ENCODE peak calls at places on chromosomes 4 and X, in seven cellular contexts. One of them, this sample, is unnamed.
A peak's percentile ranks its signal among the peaks of the same experiment; 100 is the strongest.

GRCh38 chr4:109973529-109973905 is 60.8 kb downstream of the EGF start:
- DNase-seq in SK-N-SH: no peak
- DNase-seq in HCT116: no peak
- DNase-seq in H1: no peak
- DNase-seq in K562: no peak
- DNase-seq in HepG2: peak; percentile 74
- DNase-seq in GM12878: no peak
- DNase-seq in this sample: no peak

GRCh38 chr4:185761352-185762235 is 50.4 kb downstream of the SORBS2 start:
- DNase-seq in SK-N-SH: no peak
- DNase-seq in HCT116: no peak
- DNase-seq in H1: no peak
- DNase-seq in K562: no peak
- DNase-seq in HepG2: no peak
- DNase-seq in GM12878: no peak
- DNase-seq in this sample: no peak

GRCh38 chr4:89256203-89256800 is 51.3 kb downstream of the GPRIN3 start:
- DNase-seq in SK-N-SH: no peak
- DNase-seq in HCT116: no peak
- DNase-seq in H1: no peak
- DNase-seq in K562: no peak
- DNase-seq in HepG2: no peak
- DNase-seq in GM12878: no peak
- DNase-seq in this sample: no peak

GRCh38 chrX:35841872-35842271 is 43.7 kb downstream of the MAGEB16 start:
- DNase-seq in SK-N-SH: no peak
- DNase-seq in HCT116: no peak
- DNase-seq in H1: no peak
- DNase-seq in K562: no peak
- DNase-seq in HepG2: no peak
- DNase-seq in GM12878: no peak
- DNase-seq in this sample: no peak

GRCh38 chr4:153759407-153760226 is at the start of gene RNF175:
- DNase-seq in SK-N-SH: peak; percentile 90
- DNase-seq in HCT116: no peak
- DNase-seq in H1: peak; percentile 71
- DNase-seq in K562: peak; percentile 26
- DNase-seq in HepG2: no peak
- DNase-seq in GM12878: no peak
- DNase-seq in this sample: no peak

GRCh38 chr4:2065106-2065930 is 6.2 kb downstream of the NAT8L start:
- DNase-seq in SK-N-SH: peak; percentile 40
- DNase-seq in HCT116: no peak
- DNase-seq in H1: no peak
- DNase-seq in K562: no peak
- DNase-seq in HepG2: no peak
- DNase-seq in GM12878: no peak
- DNase-seq in this sample: no peak

GRCh38 chr4:136967069-136967468 is 565.2 kb downstream of the PCDH18 start:
- DNase-seq in SK-N-SH: no peak
- DNase-seq in HCT116: no peak
- DNase-seq in H1: no peak
- DNase-seq in K562: no peak
- DNase-seq in HepG2: no peak
- DNase-seq in GM12878: no peak
- DNase-seq in this sample: no peak

GRCh38 chr4:39970559-39971270 is 7.0 kb downstream of the PDS5A start:
- DNase-seq in SK-N-SH: no peak
- DNase-seq in HCT116: peak; percentile 36
- DNase-seq in H1: no peak
- DNase-seq in K562: no peak
- DNase-seq in HepG2: peak; percentile 48
- DNase-seq in GM12878: no peak
- DNase-seq in this sample: no peak

GRCh38 chr4:170336238-170336775 is 246.6 kb upstream of the AADAT start:
- DNase-seq in SK-N-SH: no peak
- DNase-seq in HCT116: no peak
- DNase-seq in H1: no peak
- DNase-seq in K562: no peak
- DNase-seq in HepG2: no peak
- DNase-seq in GM12878: peak; percentile 64
- DNase-seq in this sample: no peak

GRCh38 chrX:105821471-105822081 is 763 bp upstream of the NRK start:
- DNase-seq in SK-N-SH: peak; percentile 12
- DNase-seq in HCT116: no peak
- DNase-seq in H1: peak; percentile 52
- DNase-seq in K562: no peak
- DNase-seq in HepG2: no peak
- DNase-seq in GM12878: no peak
- DNase-seq in this sample: peak; percentile 43

GRCh38 chrX:8748855-8749254 is 16.9 kb upstream of the ANOS1 start:
- DNase-seq in SK-N-SH: peak; percentile 47
- DNase-seq in HCT116: no peak
- DNase-seq in H1: no peak
- DNase-seq in K562: peak; percentile 12
- DNase-seq in HepG2: no peak
- DNase-seq in GM12878: no peak
- DNase-seq in this sample: peak; percentile 9

GRCh38 chr4:26212528-26212927 is 108.3 kb upstream of the RBPJ start:
- DNase-seq in SK-N-SH: no peak
- DNase-seq in HCT116: no peak
- DNase-seq in H1: no peak
- DNase-seq in K562: no peak
- DNase-seq in HepG2: no peak
- DNase-seq in GM12878: no peak
- DNase-seq in this sample: no peak

GRCh38 chr4:101306764-101307615 is 40.3 kb downstream of the PPP3CA start:
- DNase-seq in SK-N-SH: no peak
- DNase-seq in HCT116: no peak
- DNase-seq in H1: no peak
- DNase-seq in K562: no peak
- DNase-seq in HepG2: no peak
- DNase-seq in GM12878: no peak
- DNase-seq in this sample: no peak

GRCh38 chr4:8067274-8067936 is 91.2 kb downstream of the ABLIM2 start:
- DNase-seq in SK-N-SH: no peak
- DNase-seq in HCT116: no peak
- DNase-seq in H1: no peak
- DNase-seq in K562: no peak
- DNase-seq in HepG2: no peak
- DNase-seq in GM12878: no peak
- DNase-seq in this sample: no peak

GRCh38 chrX:68363984-68364383 is 69.3 kb downstream of the OPHN1 start:
- DNase-seq in SK-N-SH: no peak
- DNase-seq in HCT116: no peak
- DNase-seq in H1: no peak
- DNase-seq in K562: no peak
- DNase-seq in HepG2: no peak
- DNase-seq in GM12878: no peak
- DNase-seq in this sample: peak; percentile 47

GRCh38 chrX:34656467-34656841 is 631 bp downstream of the TMEM47 start:
- DNase-seq in SK-N-SH: no peak
- DNase-seq in HCT116: no peak
- DNase-seq in H1: no peak
- DNase-seq in K562: no peak
- DNase-seq in HepG2: no peak
- DNase-seq in GM12878: no peak
- DNase-seq in this sample: no peak

GRCh38 chr4:13327991-13328390 is 156.1 kb downstream of the RAB28 start:
- DNase-seq in SK-N-SH: no peak
- DNase-seq in HCT116: no peak
- DNase-seq in H1: no peak
- DNase-seq in K562: no peak
- DNase-seq in HepG2: no peak
- DNase-seq in GM12878: no peak
- DNase-seq in this sample: no peak

GRCh38 chr4:83075696-83076095 is 38.8 kb downstream of the PLAC8 start:
- DNase-seq in SK-N-SH: no peak
- DNase-seq in HCT116: no peak
- DNase-seq in H1: no peak
- DNase-seq in K562: no peak
- DNase-seq in HepG2: no peak
- DNase-seq in GM12878: no peak
- DNase-seq in this sample: no peak

GRCh38 chr4:38119663-38120374 is 159.6 kb downstream of the PTTG2 start:
- DNase-seq in SK-N-SH: peak; percentile 48
- DNase-seq in HCT116: no peak
- DNase-seq in H1: no peak
- DNase-seq in K562: no peak
- DNase-seq in HepG2: no peak
- DNase-seq in GM12878: no peak
- DNase-seq in this sample: peak; percentile 1

GRCh38 chr4:142100941-142101340 is 464.6 kb downstream of the IL15 start:
- DNase-seq in SK-N-SH: no peak
- DNase-seq in HCT116: no peak
- DNase-seq in H1: no peak
- DNase-seq in K562: no peak
- DNase-seq in HepG2: no peak
- DNase-seq in GM12878: no peak
- DNase-seq in this sample: no peak

GRCh38 chrX:31223817-31224216 is 152.0 kb upstream of the FTHL17 start:
- DNase-seq in SK-N-SH: no peak
- DNase-seq in HCT116: no peak
- DNase-seq in H1: no peak
- DNase-seq in K562: no peak
- DNase-seq in HepG2: no peak
- DNase-seq in GM12878: no peak
- DNase-seq in this sample: no peak

GRCh38 chr4:127856485-127857447 is 23.9 kb upstream of the PLK4 start:
- DNase-seq in SK-N-SH: no peak
- DNase-seq in HCT116: no peak
- DNase-seq in H1: no peak
- DNase-seq in K562: no peak
- DNase-seq in HepG2: no peak
- DNase-seq in GM12878: peak; percentile 60
- DNase-seq in this sample: peak; percentile 56

GRCh38 chr4:151921371-151921770 is 160.6 kb upstream of the GATB start:
- DNase-seq in SK-N-SH: no peak
- DNase-seq in HCT116: no peak
- DNase-seq in H1: no peak
- DNase-seq in K562: no peak
- DNase-seq in HepG2: no peak
- DNase-seq in GM12878: no peak
- DNase-seq in this sample: no peak

GRCh38 chrX:19627081-19627480 is 111.8 kb upstream of the MAP3K15 start:
- DNase-seq in SK-N-SH: no peak
- DNase-seq in HCT116: no peak
- DNase-seq in H1: no peak
- DNase-seq in K562: no peak
- DNase-seq in HepG2: no peak
- DNase-seq in GM12878: no peak
- DNase-seq in this sample: no peak

GRCh38 chrX:19627533-19627932 is 112.2 kb upstream of the MAP3K15 start:
- DNase-seq in SK-N-SH: no peak
- DNase-seq in HCT116: no peak
- DNase-seq in H1: no peak
- DNase-seq in K562: no peak
- DNase-seq in HepG2: no peak
- DNase-seq in GM12878: no peak
- DNase-seq in this sample: no peak

GRCh38 chrX:19626230-19626629 is 110.9 kb upstream of the MAP3K15 start:
- DNase-seq in SK-N-SH: no peak
- DNase-seq in HCT116: no peak
- DNase-seq in H1: no peak
- DNase-seq in K562: no peak
- DNase-seq in HepG2: no peak
- DNase-seq in GM12878: no peak
- DNase-seq in this sample: no peak

GRCh38 chrX:19625612-19626011 is 110.3 kb upstream of the MAP3K15 start:
- DNase-seq in SK-N-SH: no peak
- DNase-seq in HCT116: no peak
- DNase-seq in H1: no peak
- DNase-seq in K562: no peak
- DNase-seq in HepG2: no peak
- DNase-seq in GM12878: no peak
- DNase-seq in this sample: no peak

GRCh38 chrX:19624754-19625153 is 109.4 kb upstream of the MAP3K15 start:
- DNase-seq in SK-N-SH: no peak
- DNase-seq in HCT116: no peak
- DNase-seq in H1: no peak
- DNase-seq in K562: no peak
- DNase-seq in HepG2: no peak
- DNase-seq in GM12878: no peak
- DNase-seq in this sample: no peak
- TF ChIP-seq JUND in SK-N-SH: no peak
- TF ChIP-seq JUND in HCT116: no peak
- TF ChIP-seq JUND in H1: no peak
- TF ChIP-seq JUND in K562: no peak
- TF ChIP-seq JUND in HepG2: no peak
- TF ChIP-seq JUND in GM12878: no peak
- TF ChIP-seq JUND in this sample: no peak

DNA sequence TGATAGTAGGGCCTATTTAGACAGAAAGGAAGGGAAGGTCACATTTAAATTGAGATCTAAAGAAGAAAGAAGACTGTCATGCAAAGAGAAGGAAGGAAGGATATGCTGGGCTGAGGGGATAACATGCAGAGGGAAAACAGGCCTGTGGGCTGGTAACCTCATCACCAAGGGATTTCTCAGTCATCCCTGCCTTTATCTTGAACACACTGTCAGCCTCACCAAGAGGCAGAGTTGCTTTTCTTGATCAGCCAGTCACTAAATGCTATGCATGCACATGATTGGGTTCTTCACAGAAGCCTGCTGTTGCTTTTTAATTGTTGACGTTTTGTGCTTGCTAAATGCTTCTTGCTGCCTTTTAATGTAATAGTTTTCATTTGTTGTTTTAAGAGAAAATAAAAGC is 113.0 kb downstream of the ARHGAP24 start:
- DNase-seq in SK-N-SH: no peak
- DNase-seq in HCT116: no peak
- DNase-seq in H1: no peak
- DNase-seq in K562: no peak
- DNase-seq in HepG2: no peak
- DNase-seq in GM12878: no peak
- DNase-seq in this sample: no peak
- TF ChIP-seq JUND in SK-N-SH: no peak
- TF ChIP-seq JUND in HCT116: no peak
- TF ChIP-seq JUND in H1: no peak
- TF ChIP-seq JUND in K562: no peak
- TF ChIP-seq JUND in HepG2: no peak
- TF ChIP-seq JUND in GM12878: no peak
- TF ChIP-seq JUND in this sample: no peak

DNA sequence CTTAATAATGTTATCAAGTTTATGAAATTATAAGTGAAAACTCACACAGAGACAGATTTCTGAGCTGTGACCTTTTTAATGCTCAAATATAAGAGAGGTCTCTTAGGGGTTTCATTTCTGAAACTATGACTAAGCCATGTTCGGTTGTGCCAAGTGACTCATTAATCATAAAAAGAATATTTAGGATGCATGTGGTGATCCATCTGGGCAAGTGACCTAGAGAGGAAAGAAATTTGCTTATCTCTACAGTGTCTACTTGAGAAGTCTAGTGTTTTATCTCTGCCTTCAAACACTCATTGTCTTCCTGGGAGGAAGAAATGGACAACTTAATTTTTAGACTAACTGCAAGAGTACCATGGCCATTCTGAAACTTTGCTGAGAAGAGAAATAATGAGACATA is 545.3 kb upstream of the GRID2 start:
- DNase-seq in SK-N-SH: no peak
- DNase-seq in HCT116: peak; percentile 63
- DNase-seq in H1: no peak
- DNase-seq in K562: no peak
- DNase-seq in HepG2: no peak
- DNase-seq in GM12878: no peak
- DNase-seq in this sample: no peak
- TF ChIP-seq JUND in SK-N-SH: peak; percentile 46
- TF ChIP-seq JUND in HCT116: peak; percentile 82
- TF ChIP-seq JUND in H1: no peak
- TF ChIP-seq JUND in K562: no peak
- TF ChIP-seq JUND in HepG2: no peak
- TF ChIP-seq JUND in GM12878: no peak
- TF ChIP-seq JUND in this sample: no peak

GRCh38 chr4:76087007-76087769 is 12.7 kb downstream of the ART3 start:
- DNase-seq in SK-N-SH: peak; percentile 51
- DNase-seq in HCT116: peak; percentile 62
- DNase-seq in H1: peak; percentile 64
- DNase-seq in K562: peak; percentile 55
- DNase-seq in HepG2: peak; percentile 86
- DNase-seq in GM12878: no peak
- DNase-seq in this sample: peak; percentile 16
- TF ChIP-seq JUND in SK-N-SH: no peak
- TF ChIP-seq JUND in HCT116: no peak
- TF ChIP-seq JUND in H1: no peak
- TF ChIP-seq JUND in K562: peak; percentile 49
- TF ChIP-seq JUND in HepG2: no peak
- TF ChIP-seq JUND in GM12878: no peak
- TF ChIP-seq JUND in this sample: no peak